ENCODE peak calls at places on chromosome 19, in nine cellular contexts. One of them, this sample, is unnamed. For H3K4me1 and H3K27me3, the result is how much of the 10 kb centered on the place peaks cover.

GRCh38 chr19:46211201-46211881 is 18.2 kb upstream of the IGFL1 start:
- DNase-seq in ovary: no peak
- DNase-seq in GM23338: peak
- DNase-seq in Peyer's patch: no peak
- DNase-seq in body of pancreas: peak
- DNase-seq in colonic mucosa: no peak
- DNase-seq in heart right ventricle: no peak
- DNase-seq in effector memory CD4-positive, alpha-beta T cell: no peak
- DNase-seq in CD8-positive, alpha-beta T cell: no peak
- DNase-seq in this sample: no peak

GRCh38 chr19:56153507-56153906 is 12.4 kb downstream of the ZNF444 start:
- DNase-seq in effector memory CD4-positive, alpha-beta T cell: no peak
- DNase-seq in heart right ventricle: no peak
- DNase-seq in body of pancreas: peak
- DNase-seq in Peyer's patch: no peak
- DNase-seq in CD8-positive, alpha-beta T cell: no peak
- DNase-seq in ovary: no peak
- DNase-seq in colonic mucosa: no peak
- DNase-seq in GM23338: peak
- DNase-seq in this sample: no peak

GRCh38 chr19:15562861-15563260 is 52.2 kb upstream of the CYP4F8 start:
- DNase-seq in GM23338: no peak
- DNase-seq in CD8-positive, alpha-beta T cell: no peak
- DNase-seq in ovary: no peak
- DNase-seq in heart right ventricle: no peak
- DNase-seq in body of pancreas: peak
- DNase-seq in effector memory CD4-positive, alpha-beta T cell: no peak
- DNase-seq in Peyer's patch: no peak
- DNase-seq in colonic mucosa: no peak
- DNase-seq in this sample: peak

GRCh38 chr19:41206926-41207750 is 11.9 kb upstream of the AXL start:
- DNase-seq in GM23338: peak
- DNase-seq in heart right ventricle: peak
- DNase-seq in body of pancreas: no peak
- DNase-seq in effector memory CD4-positive, alpha-beta T cell: no peak
- DNase-seq in Peyer's patch: peak
- DNase-seq in CD8-positive, alpha-beta T cell: no peak
- DNase-seq in ovary: no peak
- DNase-seq in colonic mucosa: peak
- DNase-seq in this sample: no peak

GRCh38 chr19:15466851-15467733 is 2.7 kb upstream of the RASAL3 start:
- DNase-seq in Peyer's patch: peak
- DNase-seq in effector memory CD4-positive, alpha-beta T cell: peak
- DNase-seq in heart right ventricle: no peak
- DNase-seq in GM23338: no peak
- DNase-seq in colonic mucosa: no peak
- DNase-seq in CD8-positive, alpha-beta T cell: peak
- DNase-seq in ovary: no peak
- DNase-seq in body of pancreas: no peak
- DNase-seq in this sample: no peak

GRCh38 chr19:632228-633067 is 889 bp downstream of the POLRMT start:
- DNase-seq in colonic mucosa: peak
- DNase-seq in heart right ventricle: no peak
- DNase-seq in CD8-positive, alpha-beta T cell: no peak
- DNase-seq in ovary: no peak
- DNase-seq in Peyer's patch: peak
- DNase-seq in effector memory CD4-positive, alpha-beta T cell: no peak
- DNase-seq in body of pancreas: no peak
- DNase-seq in GM23338: peak
- DNase-seq in this sample: peak

GRCh38 chr19:55683449-55684261 is 8.6 kb downstream of the EPN1 start:
- DNase-seq in CD8-positive, alpha-beta T cell: no peak
- DNase-seq in colonic mucosa: peak
- DNase-seq in effector memory CD4-positive, alpha-beta T cell: no peak
- DNase-seq in heart right ventricle: no peak
- DNase-seq in body of pancreas: peak
- DNase-seq in Peyer's patch: peak
- DNase-seq in GM23338: no peak
- DNase-seq in ovary: no peak
- DNase-seq in this sample: no peak

GRCh38 chr19:54106716-54107115 is 4.1 kb downstream of the NDUFA3 start:
- DNase-seq in CD8-positive, alpha-beta T cell: no peak
- DNase-seq in heart right ventricle: no peak
- DNase-seq in colonic mucosa: no peak
- DNase-seq in Peyer's patch: peak
- DNase-seq in ovary: peak
- DNase-seq in GM23338: no peak
- DNase-seq in effector memory CD4-positive, alpha-beta T cell: no peak
- DNase-seq in body of pancreas: no peak
- DNase-seq in this sample: peak

GRCh38 chr19:3266792-3267469 is 42.5 kb downstream of the CELF5 start:
- DNase-seq in Peyer's patch: no peak
- DNase-seq in CD8-positive, alpha-beta T cell: no peak
- DNase-seq in ovary: no peak
- DNase-seq in heart right ventricle: no peak
- DNase-seq in body of pancreas: no peak
- DNase-seq in effector memory CD4-positive, alpha-beta T cell: no peak
- DNase-seq in GM23338: no peak
- DNase-seq in colonic mucosa: no peak
- DNase-seq in this sample: no peak

GRCh38 chr19:55258476-55258827 is 365 bp downstream of the PPP6R1 start:
- DNase-seq in colonic mucosa: peak
- DNase-seq in body of pancreas: no peak
- DNase-seq in GM23338: no peak
- DNase-seq in Peyer's patch: no peak
- DNase-seq in effector memory CD4-positive, alpha-beta T cell: peak
- DNase-seq in heart right ventricle: no peak
- DNase-seq in ovary: no peak
- DNase-seq in CD8-positive, alpha-beta T cell: no peak
- DNase-seq in this sample: no peak

GRCh38 chr19:55457683-55458457 is 3.6 kb downstream of the ISOC2 start:
- DNase-seq in effector memory CD4-positive, alpha-beta T cell: no peak
- DNase-seq in CD8-positive, alpha-beta T cell: no peak
- DNase-seq in body of pancreas: no peak
- DNase-seq in ovary: no peak
- DNase-seq in Peyer's patch: no peak
- DNase-seq in heart right ventricle: no peak
- DNase-seq in GM23338: no peak
- DNase-seq in colonic mucosa: no peak
- DNase-seq in this sample: no peak

GRCh38 chr19:41226053-41226873 is 7.2 kb downstream of the AXL start:
- DNase-seq in Peyer's patch: peak
- DNase-seq in colonic mucosa: peak
- DNase-seq in effector memory CD4-positive, alpha-beta T cell: peak
- DNase-seq in ovary: peak
- DNase-seq in body of pancreas: peak
- DNase-seq in CD8-positive, alpha-beta T cell: no peak
- DNase-seq in heart right ventricle: peak
- DNase-seq in GM23338: peak
- DNase-seq in this sample: no peak

GRCh38 chr19:47723573-47723923 is 10.3 kb downstream of the EHD2 start:
- DNase-seq in colonic mucosa: no peak
- DNase-seq in GM23338: no peak
- DNase-seq in body of pancreas: peak
- DNase-seq in ovary: no peak
- DNase-seq in Peyer's patch: peak
- DNase-seq in effector memory CD4-positive, alpha-beta T cell: no peak
- DNase-seq in CD8-positive, alpha-beta T cell: no peak
- DNase-seq in heart right ventricle: no peak
- DNase-seq in this sample: no peak

GRCh38 chr19:47725759-47726401 is 12.7 kb downstream of the EHD2 start:
- DNase-seq in body of pancreas: no peak
- DNase-seq in Peyer's patch: no peak
- DNase-seq in CD8-positive, alpha-beta T cell: no peak
- DNase-seq in effector memory CD4-positive, alpha-beta T cell: no peak
- DNase-seq in ovary: no peak
- DNase-seq in colonic mucosa: no peak
- DNase-seq in GM23338: peak
- DNase-seq in heart right ventricle: no peak
- DNase-seq in this sample: no peak

GRCh38 chr19:47729799-47730520 is 15.4 kb upstream of the NOP53 start:
- DNase-seq in effector memory CD4-positive, alpha-beta T cell: no peak
- DNase-seq in Peyer's patch: peak
- DNase-seq in body of pancreas: peak
- DNase-seq in ovary: peak
- DNase-seq in CD8-positive, alpha-beta T cell: no peak
- DNase-seq in colonic mucosa: peak
- DNase-seq in heart right ventricle: peak
- DNase-seq in GM23338: peak
- DNase-seq in this sample: peak

GRCh38 chr19:47729468-47729798 is 15.9 kb upstream of the NOP53 start:
- DNase-seq in GM23338: peak
- DNase-seq in colonic mucosa: peak
- DNase-seq in body of pancreas: peak
- DNase-seq in effector memory CD4-positive, alpha-beta T cell: no peak
- DNase-seq in CD8-positive, alpha-beta T cell: no peak
- DNase-seq in heart right ventricle: peak
- DNase-seq in Peyer's patch: no peak
- DNase-seq in ovary: peak
- DNase-seq in this sample: no peak

GRCh38 chr19:47726467-47726866 is 13.2 kb downstream of the EHD2 start:
- DNase-seq in Peyer's patch: no peak
- DNase-seq in colonic mucosa: no peak
- DNase-seq in effector memory CD4-positive, alpha-beta T cell: no peak
- DNase-seq in CD8-positive, alpha-beta T cell: no peak
- DNase-seq in GM23338: no peak
- DNase-seq in ovary: no peak
- DNase-seq in heart right ventricle: no peak
- DNase-seq in body of pancreas: no peak
- DNase-seq in this sample: no peak
- H3K4me1 ChIP-seq in Peyer's patch: under half
- H3K4me1 ChIP-seq in colonic mucosa: under half
- H3K4me1 ChIP-seq in effector memory CD4-positive, alpha-beta T cell: under half
- H3K4me1 ChIP-seq in CD8-positive, alpha-beta T cell: under half
- H3K4me1 ChIP-seq in GM23338: under half
- H3K4me1 ChIP-seq in ovary: under half
- H3K4me1 ChIP-seq in heart right ventricle: under half
- H3K4me1 ChIP-seq in body of pancreas: under half
- H3K4me1 ChIP-seq in this sample: under half

GRCh38 chr19:38145627-38146026 is 78.4 kb downstream of the DPF1 start:
- DNase-seq in Peyer's patch: no peak
- DNase-seq in ovary: no peak
- DNase-seq in effector memory CD4-positive, alpha-beta T cell: no peak
- DNase-seq in body of pancreas: no peak
- DNase-seq in heart right ventricle: no peak
- DNase-seq in colonic mucosa: no peak
- DNase-seq in CD8-positive, alpha-beta T cell: no peak
- DNase-seq in GM23338: no peak
- DNase-seq in this sample: no peak
- H3K27me3 ChIP-seq in Peyer's patch: under half
- H3K27me3 ChIP-seq in ovary: under half
- H3K27me3 ChIP-seq in effector memory CD4-positive, alpha-beta T cell: under half
- H3K27me3 ChIP-seq in body of pancreas: under half
- H3K27me3 ChIP-seq in heart right ventricle: under half
- H3K27me3 ChIP-seq in colonic mucosa: under half
- H3K27me3 ChIP-seq in CD8-positive, alpha-beta T cell: under half
- H3K27me3 ChIP-seq in GM23338: under half
- H3K27me3 ChIP-seq in this sample: under half

GRCh38 chr19:2048959-2049740 is 1.9 kb downstream of the MKNK2 start:
- DNase-seq in heart right ventricle: no peak
- DNase-seq in body of pancreas: peak
- DNase-seq in ovary: peak
- DNase-seq in Peyer's patch: peak
- DNase-seq in colonic mucosa: no peak
- DNase-seq in CD8-positive, alpha-beta T cell: no peak
- DNase-seq in GM23338: no peak
- DNase-seq in effector memory CD4-positive, alpha-beta T cell: no peak
- DNase-seq in this sample: no peak
- H3K4me1 ChIP-seq in heart right ventricle: half or more
- H3K4me1 ChIP-seq in body of pancreas: half or more
- H3K4me1 ChIP-seq in ovary: under half
- H3K4me1 ChIP-seq in Peyer's patch: half or more
- H3K4me1 ChIP-seq in colonic mucosa: under half
- H3K4me1 ChIP-seq in CD8-positive, alpha-beta T cell: half or more
- H3K4me1 ChIP-seq in GM23338: under half
- H3K4me1 ChIP-seq in effector memory CD4-positive, alpha-beta T cell: half or more
- H3K4me1 ChIP-seq in this sample: under half

GRCh38 chr19:18606281-18607221 is at the start of gene CRLF1:
- DNase-seq in CD8-positive, alpha-beta T cell: no peak
- DNase-seq in colonic mucosa: no peak
- DNase-seq in ovary: no peak
- DNase-seq in body of pancreas: no peak
- DNase-seq in heart right ventricle: no peak
- DNase-seq in Peyer's patch: no peak
- DNase-seq in effector memory CD4-positive, alpha-beta T cell: no peak
- DNase-seq in GM23338: peak
- DNase-seq in this sample: no peak

GRCh38 chr19:18608102-18608804 is 1.7 kb upstream of the CRLF1 start:
- DNase-seq in GM23338: peak
- DNase-seq in Peyer's patch: no peak
- DNase-seq in ovary: no peak
- DNase-seq in body of pancreas: no peak
- DNase-seq in effector memory CD4-positive, alpha-beta T cell: no peak
- DNase-seq in CD8-positive, alpha-beta T cell: no peak
- DNase-seq in colonic mucosa: no peak
- DNase-seq in heart right ventricle: no peak
- DNase-seq in this sample: no peak

GRCh38 chr19:18608805-18609716 is 2.5 kb upstream of the CRLF1 start:
- DNase-seq in colonic mucosa: no peak
- DNase-seq in CD8-positive, alpha-beta T cell: no peak
- DNase-seq in effector memory CD4-positive, alpha-beta T cell: no peak
- DNase-seq in heart right ventricle: no peak
- DNase-seq in body of pancreas: no peak
- DNase-seq in Peyer's patch: no peak
- DNase-seq in ovary: no peak
- DNase-seq in GM23338: no peak
- DNase-seq in this sample: no peak

GRCh38 chr19:18605546-18606280 is 886 bp downstream of the CRLF1 start:
- DNase-seq in GM23338: peak
- DNase-seq in effector memory CD4-positive, alpha-beta T cell: no peak
- DNase-seq in body of pancreas: no peak
- DNase-seq in Peyer's patch: no peak
- DNase-seq in heart right ventricle: no peak
- DNase-seq in colonic mucosa: no peak
- DNase-seq in ovary: no peak
- DNase-seq in CD8-positive, alpha-beta T cell: no peak
- DNase-seq in this sample: peak

DNA sequence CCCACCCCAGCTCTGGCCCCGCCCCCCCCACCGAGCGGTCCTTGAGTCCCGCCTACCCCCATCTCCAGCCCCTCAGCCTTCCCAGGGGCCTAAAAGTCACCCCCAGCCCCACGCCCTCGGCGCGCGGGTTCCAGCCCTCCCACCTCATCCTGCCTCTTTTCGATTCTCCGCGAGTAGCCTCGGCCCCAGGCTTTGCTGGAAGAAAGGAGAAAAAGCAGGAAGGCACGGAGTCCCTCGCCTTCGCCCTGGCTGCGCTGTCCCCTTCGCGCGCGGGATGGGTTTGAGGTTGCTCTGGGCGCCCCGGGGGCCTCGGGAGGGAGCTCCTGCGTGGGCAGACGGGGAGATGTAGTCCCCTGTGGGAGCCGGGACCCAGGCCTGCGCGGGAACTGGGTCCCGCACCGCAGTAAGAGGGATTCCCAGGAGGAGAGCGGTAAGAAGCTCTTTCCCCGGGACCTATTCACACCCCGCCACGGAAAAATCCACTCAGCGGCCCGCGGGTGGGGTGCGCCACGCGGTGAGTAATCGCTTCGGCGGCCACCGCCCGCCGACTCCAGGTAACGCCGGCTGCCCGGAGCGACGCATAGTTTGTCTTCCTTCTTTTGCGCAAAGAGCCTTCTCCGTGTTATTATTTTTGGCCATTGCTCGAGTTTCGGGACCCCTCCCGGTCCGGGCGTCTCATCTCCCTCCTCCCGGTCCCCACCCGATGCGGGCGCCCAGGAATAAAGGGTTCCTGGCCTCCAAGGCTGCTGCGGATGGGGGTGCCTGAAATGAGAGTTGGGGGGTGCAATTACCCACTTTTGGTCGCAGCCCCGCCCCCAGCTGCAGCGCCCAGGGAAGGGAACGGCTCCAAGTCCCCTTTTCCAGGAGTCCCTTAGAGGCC is 863 bp upstream of the CRLF1 start:
- DNase-seq in body of pancreas: no peak
- DNase-seq in effector memory CD4-positive, alpha-beta T cell: no peak
- DNase-seq in heart right ventricle: no peak
- DNase-seq in CD8-positive, alpha-beta T cell: no peak
- DNase-seq in GM23338: peak
- DNase-seq in Peyer's patch: no peak
- DNase-seq in ovary: no peak
- DNase-seq in colonic mucosa: no peak
- DNase-seq in this sample: peak
- H3K27me3 ChIP-seq in body of pancreas: half or more
- H3K27me3 ChIP-seq in effector memory CD4-positive, alpha-beta T cell: half or more
- H3K27me3 ChIP-seq in heart right ventricle: half or more
- H3K27me3 ChIP-seq in CD8-positive, alpha-beta T cell: half or more
- H3K27me3 ChIP-seq in GM23338: half or more
- H3K27me3 ChIP-seq in Peyer's patch: under half
- H3K27me3 ChIP-seq in ovary: under half
- H3K27me3 ChIP-seq in colonic mucosa: half or more
- H3K27me3 ChIP-seq in this sample: half or more

This sample was measured in HAP-1.